ENCODE peak calls at places on chromosomes 5 and 9, in five cellular contexts. R is colonic mucosa, Q is kidney epithelial cell, D is right cardiac atrium, J is PC-9. X is an unnamed sample.

GRCh38 chr9:7542648-7543165 is 256.9 kb downstream of the DMAC1 start:
- DNase-seq in R (no peak), Q (no peak), D (no peak), J (no peak), X (no peak)

GRCh38 chr5:64625678-64626077 is 64.6 kb upstream of the SHISAL2B start:
- DNase-seq in R (no peak), Q (no peak), D (no peak), J (no peak), X (no peak)

GRCh38 chr5:91127682-91128081 is 255.4 kb downstream of the ARRDC3 start:
- DNase-seq in R (no peak), Q (no peak), D (no peak), J (no peak), X (no peak)

GRCh38 chr9:126514037-126514821 is 99.5 kb upstream of the LMX1B start:
- DNase-seq in R (peak; percentile 70), Q (no peak), D (peak; percentile 94), J (no peak), X (no peak)

GRCh38 chr9:7117676-7118561 is 360.1 kb downstream of the KDM4C start:
- DNase-seq in R (no peak), Q (no peak), D (no peak), J (no peak), X (no peak)

GRCh38 chr5:59660737-59661136 is 232.8 kb downstream of the PDE4D start:
- DNase-seq in R (no peak), Q (no peak), D (no peak), J (no peak), X (no peak)

GRCh38 chr5:19880859-19881436 is 107.1 kb downstream of the CDH18 start:
- DNase-seq in R (no peak), Q (no peak), D (no peak), J (no peak), X (no peak)

GRCh38 chr9:75046725-75047345 is 18.7 kb upstream of the CARNMT1 start:
- DNase-seq in R (no peak), Q (no peak), D (no peak), J (no peak), X (no peak)

GRCh38 chr5:105752801-105753200 is 1917.9 kb downstream of the EFNA5 start:
- DNase-seq in R (no peak), Q (no peak), D (no peak), J (no peak), X (no peak)

GRCh38 chr5:5886812-5887486 is 464.5 kb downstream of the ICE1 start:
- DNase-seq in R (peak; percentile 25), Q (no peak), D (no peak), J (peak; percentile 52), X (no peak)

GRCh38 chr5:143406408-143406807 is 2.9 kb upstream of the NR3C1 start:
- DNase-seq in R (no peak), Q (no peak), D (no peak), J (no peak), X (no peak)

GRCh38 chr5:40273936-40274335 is 405.8 kb upstream of the PTGER4 start:
- DNase-seq in R (no peak), Q (no peak), D (no peak), J (no peak), X (no peak)

GRCh38 chr9:86187121-86187520 is 72.3 kb downstream of the C9orf153 start:
- DNase-seq in R (no peak), Q (no peak), D (no peak), J (no peak), X (no peak)

GRCh38 chr5:81428446-81428845 is 34.5 kb upstream of the ACOT12 start:
- DNase-seq in R (no peak), Q (no peak), D (no peak), J (no peak), X (no peak)

GRCh38 chr9:91771027-91771426 is 179.0 kb downstream of the ROR2 start:
- DNase-seq in R (peak; percentile 38), Q (no peak), D (no peak), J (no peak), X (no peak)

GRCh38 chr9:97046228-97046627 is 7.3 kb upstream of the CTSV start:
- DNase-seq in R (peak; percentile 77), Q (peak; percentile 75), D (no peak), J (peak; percentile 98), X (peak; percentile 96)

GRCh38 chr5:56985941-56986630 is 34.2 kb upstream of the MIER3 start:
- DNase-seq in R (no peak), Q (no peak), D (no peak), J (no peak), X (no peak)

GRCh38 chr5:145984072-145984471 is 47.7 kb downstream of the SH3RF2 start:
- DNase-seq in R (no peak), Q (no peak), D (no peak), J (no peak), X (no peak)

GRCh38 chr9:76049341-76049740 is 158.9 kb downstream of the PCSK5 start:
- DNase-seq in R (peak; percentile 86), Q (no peak), D (no peak), J (no peak), X (no peak)

GRCh38 chr9:108347463-108348153 is 508.2 kb downstream of the ACTL7B start:
- DNase-seq in R (no peak), Q (no peak), D (no peak), J (no peak), X (no peak)

GRCh38 chr9:5622019-5622418 is 6.9 kb upstream of the RIC1 start:
- DNase-seq in R (no peak), Q (no peak), D (no peak), J (no peak), X (no peak)

GRCh38 chr9:137030931-137031527 is 859 bp downstream of the FUT7 start:
- DNase-seq in R (no peak), Q (no peak), D (no peak), J (no peak), X (no peak)

GRCh38 chr9:128304971-128305288 is 17.3 kb downstream of the TRUB2 start:
- DNase-seq in R (no peak), Q (no peak), D (no peak), J (peak; percentile 22), X (no peak)

GRCh38 chr9:87420884-87421283 is 76.8 kb upstream of the DAPK1 start:
- DNase-seq in R (no peak), Q (no peak), D (no peak), J (no peak), X (no peak)

DNA sequence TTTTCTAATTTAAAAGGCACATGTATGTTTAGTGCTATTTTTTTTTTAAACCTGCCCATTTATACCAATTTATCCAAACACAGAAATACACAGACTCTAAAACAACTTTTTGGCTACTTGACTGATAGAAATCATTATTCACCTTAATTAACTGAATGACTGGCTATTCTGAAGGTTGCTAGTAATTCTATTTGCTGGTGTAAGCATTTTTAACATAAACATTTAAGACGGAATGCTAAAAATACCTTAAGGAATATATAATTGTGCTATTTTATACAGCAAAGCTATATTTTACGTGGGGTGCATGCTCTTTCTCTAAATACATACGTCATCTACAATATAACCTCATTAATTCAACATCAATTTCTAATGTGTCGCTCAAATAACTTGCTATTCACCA is 14.9 kb downstream of the GLIS3 start:
- DNase-seq in R (no peak), Q (no peak), D (no peak), J (no peak), X (no peak)
- H3K27me3 ChIP-seq in R (no peaks in the 10 kb centered on the region), Q (no peaks in the 10 kb centered on the region), D (no peaks in the 10 kb centered on the region), J (no peaks in the 10 kb centered on the region), X (no peaks in the 10 kb centered on the region)

DNA sequence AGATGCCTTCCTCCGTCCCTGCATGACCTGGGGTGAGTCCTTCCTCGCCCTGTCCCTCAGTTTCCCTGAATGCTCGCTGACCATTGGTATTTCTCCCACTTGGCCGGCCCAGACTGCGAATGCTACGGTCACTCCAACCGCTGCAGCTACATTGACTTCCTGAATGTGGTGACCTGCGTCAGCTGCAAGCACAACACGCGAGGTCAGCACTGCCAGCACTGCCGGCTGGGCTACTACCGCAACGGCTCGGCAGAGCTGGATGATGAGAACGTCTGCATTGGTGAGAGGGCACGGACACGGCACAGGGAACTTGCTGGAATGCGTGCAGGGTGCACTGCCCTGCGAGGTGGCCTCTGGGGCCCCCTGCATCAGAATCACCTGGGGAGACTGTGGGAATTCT is 77.1 kb downstream of the NTNG2 start:
- DNase-seq in R (no peak), Q (no peak), D (no peak), J (no peak), X (no peak)
- H3K27me3 ChIP-seq in R (peaks cover 6% of the 10 kb centered on the region), Q (peaks cover 24% of the 10 kb centered on the region), D (no peaks in the 10 kb centered on the region), J (peaks cover 39% of the 10 kb centered on the region), X (peaks cover 47% of the 10 kb centered on the region)

GRCh38 chr9:132239518-132239917 is 77.7 kb downstream of the NTNG2 start:
- DNase-seq in R (no peak), Q (no peak), D (no peak), J (no peak), X (no peak)
- H3K27me3 ChIP-seq in R (peaks cover 6% of the 10 kb centered on the region), Q (peaks cover 21% of the 10 kb centered on the region), D (no peaks in the 10 kb centered on the region), J (peaks cover 35% of the 10 kb centered on the region), X (peaks cover 49% of the 10 kb centered on the region)

GRCh38 chr9:14719231-14719923 is 3.2 kb downstream of the CER1 start:
- DNase-seq in R (no peak), Q (no peak), D (no peak), J (no peak), X (no peak)
- H3K27me3 ChIP-seq in R (no peaks in the 10 kb centered on the region), Q (no peaks in the 10 kb centered on the region), D (no peaks in the 10 kb centered on the region), J (no peaks in the 10 kb centered on the region), X (peaks cover 9% of the 10 kb centered on the region)

GRCh38 chr9:124016152-124017063 is 4.8 kb downstream of the LHX2 start:
- DNase-seq in R (no peak), Q (no peak), D (no peak), J (no peak), X (no peak)
- H3K27me3 ChIP-seq in R (peaks cover 97% of the 10 kb centered on the region), Q (peaks cover 97% of the 10 kb centered on the region), D (no peaks in the 10 kb centered on the region), J (peaks cover 38% of the 10 kb centered on the region), X (peaks cover 100% of the 10 kb centered on the region)

GRCh38 chr5:132776932-132777208 is 169 bp downstream of the SEPTIN8 start:
- DNase-seq in R (no peak), Q (no peak), D (no peak), J (no peak), X (no peak)
- H3K27me3 ChIP-seq in R (no peaks in the 10 kb centered on the region), Q (no peaks in the 10 kb centered on the region), D (no peaks in the 10 kb centered on the region), J (no peaks in the 10 kb centered on the region), X (no peaks in the 10 kb centered on the region)

X was measured in keratinocyte.